ENCODE peak calls at places on chromosomes 2 and 18, in six cellular contexts. S is left ventricle myocardium superior, B is midbrain, A is GM12865, G is left ventricle myocardium inferior, O is fibroblast of pulmonary artery. R is an unnamed sample.

GRCh38 chr2:197779261-197779660 is 5.9 kb downstream of the BOLL start:
- DNase-seq in B (no peak), G (no peak), O (no peak), A (no peak), S (no peak), R (no peak)

GRCh38 chr2:224333631-224334030 is 68.3 kb downstream of the FAM124B start:
- DNase-seq in G (no peak), S (no peak), B (no peak), O (no peak), A (no peak), R (no peak)

GRCh38 chr2:127049927-127050802 is 56.8 kb downstream of the BIN1 start:
- DNase-seq in B (peak), G (peak), A (peak), S (peak), O (peak), R (no peak)

GRCh38 chr2:46298522-46299351 is 1.5 kb downstream of the EPAS1 start:
- DNase-seq in O (peak), B (peak), S (peak), G (peak), A (no peak), R (peak)

GRCh38 chr2:225740086-225740485 is 340.6 kb downstream of the NYAP2 start:
- DNase-seq in A (no peak), G (no peak), O (no peak), B (no peak), S (no peak), R (no peak)

GRCh38 chr2:25044990-25045389 is 3.1 kb downstream of the EFR3B start:
- DNase-seq in S (no peak), B (no peak), G (no peak), O (no peak), A (peak), R (no peak)

GRCh38 chr18:74420491-74420890 is 36.6 kb downstream of the DIPK1C start:
- DNase-seq in A (no peak), G (peak), B (peak), O (no peak), S (peak), R (peak)

GRCh38 chr2:31420936-31421335 is 6.4 kb upstream of the XDH start:
- DNase-seq in A (no peak), S (no peak), O (peak), G (no peak), B (no peak), R (no peak)

GRCh38 chr2:214378455-214379103 is 32.3 kb upstream of the VWC2L start:
- DNase-seq in G (no peak), S (no peak), B (no peak), O (no peak), A (no peak), R (no peak)

GRCh38 chr2:111155610-111156009 is 34.9 kb downstream of the BCL2L11 start:
- DNase-seq in S (no peak), G (no peak), O (no peak), A (no peak), B (peak), R (no peak)

GRCh38 chr2:109378682-109379081 is 235.1 kb downstream of the SEPTIN10 start:
- DNase-seq in O (no peak), A (no peak), G (no peak), S (no peak), B (no peak), R (no peak)

GRCh38 chr18:61893304-61893970 is 630 bp upstream of the RNF152 start:
- DNase-seq in S (peak), A (peak), G (peak), O (peak), B (peak), R (no peak)

GRCh38 chr2:105179469-105180372 is 61.8 kb upstream of the GPR45 start:
- DNase-seq in B (peak), S (peak), O (peak), G (no peak), A (peak), R (no peak)

GRCh38 chr18:41645600-41646360 is 309.3 kb upstream of the PIK3C3 start:
- DNase-seq in G (no peak), B (no peak), O (no peak), A (no peak), S (no peak), R (no peak)

GRCh38 chr2:68362069-68362468 is 3.0 kb upstream of the PLEK start:
- DNase-seq in A (peak), O (peak), S (peak), B (peak), G (peak), R (no peak)

GRCh38 chr18:77207540-77207939 is 42.1 kb upstream of the GALR1 start:
- DNase-seq in S (peak), O (peak), G (peak), A (peak), B (peak), R (no peak)

GRCh38 chr2:233354971-233355574 is 779 bp downstream of the DGKD start:
- DNase-seq in B (no peak), S (peak), G (peak), A (peak), O (peak), R (peak)

GRCh38 chr2:241859436-241860183 is 916 bp upstream of the PDCD1 start:
- DNase-seq in S (peak), O (peak), A (peak), B (peak), G (peak), R (no peak)

GRCh38 chr2:227536445-227536844 is 62.2 kb upstream of the SCYGR2 start:
- DNase-seq in A (no peak), B (peak), S (no peak), O (peak), G (no peak), R (no peak)

GRCh38 chr2:16553222-16553621 is 112.4 kb downstream of the CYRIA start:
- DNase-seq in G (no peak), O (peak), A (peak), S (no peak), B (peak), R (no peak)

GRCh38 chr2:46506131-46506706 is 26.9 kb downstream of the TMEM247 start:
- DNase-seq in O (no peak), A (no peak), B (no peak), G (no peak), S (no peak), R (no peak)

GRCh38 chr2:111617804-111618576 is 266.0 kb downstream of the ANAPC1 start:
- DNase-seq in O (no peak), G (peak), S (peak), A (no peak), B (peak), R (no peak)

GRCh38 chr2:119231975-119232665 is 8.5 kb downstream of the STEAP3 start:
- DNase-seq in O (peak), A (peak), S (no peak), B (no peak), G (no peak), R (no peak)

GRCh38 chr2:96895032-96895708 is 25.3 kb upstream of the SEMA4C start:
- DNase-seq in O (no peak), G (no peak), A (no peak), B (peak), S (no peak), R (no peak)

GRCh38 chr2:86764661-86765307 is 25.9 kb downstream of the CD8A start:
- DNase-seq in G (no peak), A (peak), O (peak), S (no peak), B (peak), R (no peak)

GRCh38 chr2:222208010-222208690 is 90.6 kb downstream of the PAX3 start:
- DNase-seq in B (no peak), S (no peak), O (no peak), G (no peak), A (no peak), R (no peak)

GRCh38 chr2:8203354-8203753 is 478.5 kb upstream of the ID2 start:
- DNase-seq in S (no peak), A (no peak), O (peak), B (no peak), G (peak), R (no peak)

GRCh38 chr18:68429809-68430208 is 285.1 kb downstream of the TMX3 start:
- DNase-seq in S (no peak), A (no peak), G (no peak), B (no peak), O (peak), R (no peak)

GRCh38 chr2:23021311-23022120 is 363.5 kb upstream of the KLHL29 start:
- DNase-seq in G (no peak), A (no peak), O (no peak), B (no peak), S (no peak), R (no peak)

GRCh38 chr18:72866901-72867701 is 686 bp downstream of the NETO1 start:
- DNase-seq in O (no peak), S (no peak), G (no peak), B (no peak), A (no peak), R (no peak)

GRCh38 chr2:218360453-218360852 is 3.8 kb downstream of the CATIP start:
- DNase-seq in S (no peak), A (no peak), O (no peak), B (peak), G (no peak), R (no peak)

GRCh38 chr18:8995096-8995495 is 107.4 kb upstream of the NDUFV2 start:
- DNase-seq in A (no peak), B (no peak), O (no peak), S (no peak), G (no peak), R (no peak)

R was measured in mesenteric fat pad.